ENCODE peak calls at places on chromosomes 7 and 10, in eight cellular contexts. K, S, T, X, Z, F, Y and D are unnamed samples.

GRCh38 chr10:94138391-94138790 is 144.7 kb downstream of the PLCE1 start:
- DNase-seq in T (no peak), F (no peak), S (no peak), X (no peak), K (no peak), Y (no peak), Z (no peak), D (no peak)

GRCh38 chr7:144834516-144835165 is 1.2 kb downstream of the TPK1 start:
- DNase-seq in S (no peak), F (no peak), T (peak), K (no peak), X (peak), Z (no peak), Y (no peak), D (no peak)

GRCh38 chr10:17029581-17030271 is 99.9 kb downstream of the CUBN start:
- DNase-seq in Z (no peak), S (peak), T (peak), F (peak), X (peak), Y (no peak), K (no peak), D (no peak)

GRCh38 chr10:130222381-130222780 is 86.2 kb downstream of the GLRX3 start:
- DNase-seq in S (no peak), X (no peak), Z (peak), Y (no peak), F (no peak), T (no peak), K (no peak), D (peak)

GRCh38 chr10:93518531-93518930 is 22.1 kb downstream of the CEP55 start:
- DNase-seq in S (no peak), T (no peak), F (no peak), K (no peak), Z (no peak), X (no peak), Y (no peak), D (no peak)

GRCh38 chr7:3229904-3230470 is 71.1 kb upstream of the SDK1 start:
- DNase-seq in S (no peak), T (no peak), K (no peak), Y (no peak), X (no peak), F (no peak), Z (no peak), D (peak)

GRCh38 chr7:66503551-66504031 is 125.1 kb upstream of the KCTD7 start:
- DNase-seq in S (no peak), Z (no peak), F (no peak), T (no peak), Y (no peak), K (no peak), X (no peak), D (no peak)

GRCh38 chr10:116694253-116694926 is 48.0 kb downstream of the HSPA12A start:
- DNase-seq in S (no peak), Y (no peak), F (no peak), K (no peak), Z (peak), X (no peak), T (no peak), D (no peak)

GRCh38 chr7:137453356-137453755 is 109.8 kb upstream of the PTN start:
- DNase-seq in T (no peak), K (no peak), Y (no peak), Z (no peak), S (no peak), X (no peak), F (no peak), D (no peak)

GRCh38 chr7:26609082-26609481 is 255.3 kb downstream of the SKAP2 start:
- DNase-seq in T (no peak), K (no peak), S (no peak), Z (no peak), Y (no peak), X (no peak), F (no peak), D (no peak)

GRCh38 chr7:137818036-137818435 is 28.7 kb downstream of the DGKI start:
- DNase-seq in Z (no peak), S (peak), F (no peak), Y (no peak), T (no peak), K (no peak), X (no peak), D (no peak)

GRCh38 chr10:58180633-58181032 is 87.1 kb downstream of the IPMK start:
- DNase-seq in T (no peak), F (no peak), S (no peak), X (no peak), K (no peak), Z (no peak), Y (no peak), D (no peak)

GRCh38 chr10:31698169-31698890 is 230.3 kb downstream of the ARHGAP12 start:
- DNase-seq in F (peak), S (peak), Y (no peak), T (no peak), K (no peak), X (no peak), Z (no peak), D (no peak)

GRCh38 chr10:88731296-88731695 is 25.2 kb downstream of the LIPK start:
- DNase-seq in Z (peak), Y (no peak), X (no peak), T (no peak), F (no peak), K (no peak), S (no peak), D (no peak)

GRCh38 chr10:77564781-77565589 is 72.6 kb downstream of the KCNMA1 start:
- DNase-seq in Z (peak), F (no peak), K (no peak), S (peak), T (no peak), Y (no peak), X (no peak), D (no peak)

GRCh38 chr7:151714201-151714600 is 162.7 kb downstream of the PRKAG2 start:
- DNase-seq in Z (no peak), X (no peak), K (no peak), Y (no peak), S (no peak), F (no peak), T (no peak), D (no peak)

GRCh38 chr10:116815641-116816415 is 33.5 kb upstream of the ENO4 start:
- DNase-seq in F (no peak), K (no peak), S (peak), X (no peak), Y (no peak), T (no peak), Z (no peak), D (no peak)

DNA sequence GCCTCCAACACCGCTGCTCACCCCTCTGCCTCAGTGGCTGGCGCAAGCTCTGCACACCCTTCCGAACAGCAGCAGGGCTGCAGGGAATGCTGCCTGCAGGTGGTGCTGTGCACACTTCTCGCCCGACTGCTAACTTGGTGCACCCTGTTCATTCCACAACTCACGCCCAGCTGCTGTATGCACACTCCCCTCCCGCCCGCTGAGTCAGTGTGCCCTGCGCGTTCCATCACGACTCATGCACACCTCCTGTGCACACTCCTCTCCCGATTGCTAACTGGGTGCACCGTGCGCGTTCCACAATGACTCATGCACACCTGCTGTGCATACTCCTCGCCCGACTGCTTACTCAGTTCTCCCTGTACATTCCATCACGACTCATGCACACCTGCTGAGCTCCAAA is 21.5 kb downstream of the ADARB2 start:
- DNase-seq in X (no peak), F (no peak), Z (peak), Y (no peak), T (peak), K (peak), S (no peak), D (no peak)
- TF ChIP-seq CTCF in X (no peak), F (no peak), Z (peak), Y (peak), T (peak), K (peak), S (no peak), D (peak)

DNA sequence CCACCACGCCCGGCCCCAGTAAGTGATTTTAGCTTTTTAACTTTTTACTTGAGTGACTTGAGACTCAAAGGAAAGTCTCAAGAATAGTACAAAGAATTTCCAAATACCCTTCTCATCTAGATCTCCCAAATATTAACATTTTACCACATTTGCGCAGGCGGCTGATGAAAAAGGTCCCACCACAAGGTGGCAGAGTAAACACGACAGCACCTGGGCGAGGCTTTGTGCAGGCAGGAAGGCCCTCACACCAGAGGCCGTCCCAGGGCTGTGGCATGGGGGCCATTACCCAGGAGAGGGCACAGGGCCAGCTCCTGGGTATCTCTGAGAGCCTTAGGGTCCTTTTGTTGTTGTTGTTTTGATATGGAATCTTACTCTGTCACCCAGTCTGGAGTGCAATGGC is 50.0 kb upstream of the WIPI2 start:
- DNase-seq in T (peak), S (no peak), X (peak), Y (no peak), F (no peak), K (peak), Z (peak), D (no peak)
- TF ChIP-seq CTCF in T (peak), S (peak), X (no peak), Y (peak), F (peak), K (peak), Z (peak), D (peak)

DNA sequence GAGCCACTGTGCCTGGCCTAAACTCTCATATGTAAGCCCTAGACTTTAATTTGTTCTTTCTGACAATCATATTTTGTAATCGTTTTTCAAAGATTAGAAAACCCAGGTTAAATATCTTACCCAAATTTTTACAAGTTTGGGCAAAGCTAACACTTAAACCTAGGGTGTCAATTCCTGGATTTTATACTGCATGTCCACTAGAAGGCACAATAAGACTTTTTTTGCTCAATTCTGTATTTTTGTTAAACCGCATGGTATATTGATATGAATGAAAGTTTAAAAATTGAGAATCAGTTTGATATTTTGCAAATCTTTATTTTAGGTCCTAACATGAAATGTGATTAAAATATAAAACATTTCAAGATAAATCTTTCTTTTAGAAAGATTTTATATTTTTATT is 29.3 kb downstream of the DYNC2I1 start:
- DNase-seq in T (no peak), K (no peak), F (no peak), S (no peak), Z (no peak), X (no peak), Y (no peak), D (no peak)
- TF ChIP-seq CTCF in T (peak), K (peak), F (no peak), S (peak), Z (peak), X (no peak), Y (peak), D (peak)

GRCh38 chr7:40608321-40609075 is 473.7 kb downstream of the SUGCT start:
- DNase-seq in X (no peak), T (no peak), Z (no peak), S (peak), K (no peak), F (no peak), Y (no peak), D (no peak)

GRCh38 chr7:40599836-40600235 is 465.0 kb downstream of the SUGCT start:
- DNase-seq in K (no peak), F (no peak), Y (no peak), S (no peak), Z (no peak), T (no peak), X (no peak), D (no peak)

GRCh38 chr7:40598915-40599314 is 464.1 kb downstream of the SUGCT start:
- DNase-seq in T (peak), F (no peak), Y (no peak), Z (no peak), S (no peak), K (no peak), X (no peak), D (no peak)

DNA sequence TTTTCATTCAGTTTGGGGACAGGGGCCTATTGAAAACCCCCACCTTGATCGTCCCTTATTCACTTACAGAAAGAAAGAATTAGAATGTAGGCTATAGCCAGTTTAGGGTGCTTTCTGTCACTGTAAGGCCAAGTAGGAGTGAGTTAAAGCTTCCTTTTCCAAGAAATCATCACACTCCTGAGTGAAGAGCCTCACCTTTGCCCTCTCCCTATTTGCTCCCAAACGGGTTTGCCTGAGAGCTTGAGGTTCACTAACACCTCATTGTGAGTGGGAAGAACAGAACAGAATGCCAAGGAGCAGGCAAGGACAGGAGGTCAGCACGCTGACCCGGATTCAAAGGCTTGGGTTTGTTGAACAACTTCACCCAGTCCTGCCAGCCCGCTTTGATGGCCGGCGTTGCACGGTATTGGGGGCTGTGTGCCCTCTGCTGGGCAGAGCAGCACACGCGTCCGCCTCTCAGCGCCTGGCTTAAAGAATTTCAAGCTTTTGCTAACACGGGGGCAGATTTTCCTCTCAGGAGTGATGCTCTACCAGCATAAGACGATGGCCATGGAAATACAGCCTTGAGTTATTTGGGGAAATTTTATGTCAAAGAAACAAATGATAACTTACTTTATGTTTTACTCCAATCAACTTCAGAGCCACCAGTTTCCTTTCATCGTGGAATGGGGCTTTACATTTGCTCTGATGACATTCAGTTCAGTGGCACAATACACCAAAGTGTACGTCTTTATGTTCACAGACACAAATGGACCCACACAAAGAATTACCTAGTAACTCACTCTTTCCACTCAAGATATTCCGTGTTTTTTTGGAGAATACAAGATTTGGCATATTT is 470.0 kb downstream of the SUGCT start:
- DNase-seq in S (no peak), Z (peak), F (peak), K (peak), T (peak), Y (no peak), X (peak), D (no peak)
- TF ChIP-seq CTCF in S (peak), Z (peak), F (peak), K (peak), T (peak), Y (peak), X (peak), D (peak)

DNA sequence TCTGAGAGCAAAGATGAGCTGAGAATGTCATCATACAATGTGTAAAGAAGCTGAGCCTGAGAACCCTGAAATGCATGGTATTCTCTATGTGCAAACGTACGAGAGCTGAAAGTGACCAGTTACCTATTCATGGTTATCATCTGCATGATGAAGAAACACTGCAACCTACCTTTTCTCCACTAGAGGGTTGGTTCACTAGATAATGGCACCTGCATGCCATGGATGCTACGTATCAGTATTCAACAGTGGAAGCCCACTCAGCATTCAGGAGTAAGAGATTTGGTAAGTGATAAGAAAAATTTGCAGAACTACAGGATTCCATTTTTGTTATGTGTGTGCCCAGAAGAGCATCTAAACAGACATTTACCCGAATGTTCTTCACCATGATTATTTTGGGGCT is 145.4 kb downstream of the PTPRN2 start:
- DNase-seq in F (no peak), Z (no peak), K (no peak), Y (no peak), T (no peak), S (no peak), X (no peak), D (no peak)
- TF ChIP-seq CTCF in F (no peak), Z (peak), K (peak), Y (peak), T (peak), S (peak), X (no peak), D (peak)

DNA sequence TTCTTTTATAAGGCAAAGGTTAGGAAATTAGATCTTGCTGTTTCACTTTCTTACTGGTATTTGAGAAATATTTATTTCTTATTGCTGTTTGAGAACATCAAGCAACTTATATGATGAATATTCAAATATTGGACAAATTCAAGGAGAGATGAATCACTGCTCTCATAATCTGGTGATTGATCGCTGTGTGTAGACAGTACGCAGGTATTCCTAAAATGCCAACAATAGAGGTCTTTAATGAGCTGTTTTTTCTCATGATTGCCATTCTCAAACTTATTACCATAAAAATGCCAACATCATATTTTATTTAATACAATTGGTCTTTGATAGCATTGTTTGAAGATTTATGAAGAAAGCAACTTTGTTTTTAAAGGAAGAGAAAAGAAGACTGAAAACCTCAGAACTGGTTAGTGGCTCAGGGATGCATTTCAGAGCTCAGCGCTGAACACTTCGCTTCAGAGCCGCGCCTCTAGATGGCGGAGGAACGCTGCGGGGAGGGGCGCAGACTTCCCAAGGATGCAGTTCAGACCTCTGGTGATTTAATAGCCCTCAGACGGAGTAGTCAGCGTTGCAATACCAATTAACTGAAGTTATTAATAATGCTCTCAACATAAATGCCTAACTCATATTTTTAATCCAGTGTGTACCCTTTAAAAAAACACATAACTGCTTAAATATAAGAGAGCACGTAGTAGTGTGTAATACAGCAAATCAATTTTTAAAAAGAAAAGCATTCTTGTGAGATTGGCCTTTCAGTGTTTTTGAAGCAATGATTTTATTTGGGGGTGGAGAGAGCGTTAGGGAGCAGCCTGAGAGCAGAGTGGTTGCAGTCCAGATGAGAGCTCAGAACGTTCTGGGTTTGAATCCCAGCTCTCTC is 38.5 kb upstream of the STEAP4 start:
- DNase-seq in Z (peak), Y (no peak), T (peak), K (peak), S (no peak), X (peak), F (no peak), D (no peak)
- TF ChIP-seq CTCF in Z (peak), Y (peak), T (peak), K (peak), S (no peak), X (peak), F (peak), D (peak)

DNA sequence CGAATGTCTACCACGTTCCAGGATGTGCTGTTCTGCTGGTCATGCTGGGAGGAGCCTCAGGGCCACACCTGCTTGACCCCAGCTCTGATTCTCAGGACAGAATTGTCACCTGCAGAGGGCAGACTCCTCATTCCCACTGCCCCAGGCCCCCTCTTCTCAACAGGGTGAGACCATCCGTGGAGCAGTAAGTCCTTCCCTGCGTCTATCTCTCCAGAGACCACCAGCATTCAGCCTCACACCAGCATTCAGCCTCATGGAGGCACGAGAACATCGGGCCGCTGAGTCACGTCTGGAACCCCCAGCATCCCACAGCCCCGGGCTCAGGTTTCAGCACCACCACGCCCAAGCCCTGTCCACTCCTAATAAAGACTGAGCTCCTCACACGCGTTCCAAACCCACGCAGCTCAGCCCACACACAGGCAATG is 273.4 kb downstream of the DIP2C start:
- DNase-seq in Y (no peak), F (no peak), X (no peak), S (no peak), K (no peak), Z (peak), T (no peak), D (no peak)
- TF ChIP-seq CTCF in Y (no peak), F (no peak), X (no peak), S (peak), K (peak), Z (peak), T (peak), D (no peak)